ENCODE peak calls at places on chromosomes 6 and 20, in four cellular contexts. One of them, this sample, is unnamed.

GRCh38 chr6:166872431-166873139 is 83.8 kb downstream of the RNASET2 start:
- DNase-seq in HT1080: no peak
- DNase-seq in ELR: no peak
- DNase-seq in T-helper 1 cell: no peak
- DNase-seq in this sample: no peak

GRCh38 chr20:57381596-57382503 is 9.3 kb upstream of the RBM38 start:
- DNase-seq in HT1080: peak
- DNase-seq in ELR: peak
- DNase-seq in T-helper 1 cell: peak
- DNase-seq in this sample: peak

GRCh38 chr20:48210111-48211029 is 425.1 kb upstream of the SULF2 start:
- DNase-seq in T-helper 1 cell: no peak
- DNase-seq in HT1080: no peak
- DNase-seq in ELR: no peak
- DNase-seq in this sample: no peak

GRCh38 chr6:127967708-127968107 is 66.8 kb upstream of the THEMIS start:
- DNase-seq in ELR: no peak
- DNase-seq in T-helper 1 cell: no peak
- DNase-seq in HT1080: no peak
- DNase-seq in this sample: no peak

GRCh38 chr20:34881689-34882088 is 5.3 kb downstream of the ACSS2 start:
- DNase-seq in ELR: no peak
- DNase-seq in HT1080: no peak
- DNase-seq in T-helper 1 cell: no peak
- DNase-seq in this sample: no peak

GRCh38 chr6:157761926-157762325 is 61.1 kb upstream of the SNX9 start:
- DNase-seq in ELR: no peak
- DNase-seq in T-helper 1 cell: no peak
- DNase-seq in HT1080: no peak
- DNase-seq in this sample: no peak

GRCh38 chr20:61317966-61318520 is 66.0 kb downstream of the CDH4 start:
- DNase-seq in HT1080: no peak
- DNase-seq in ELR: no peak
- DNase-seq in T-helper 1 cell: no peak
- DNase-seq in this sample: no peak

GRCh38 chr6:125853740-125854139 is 63.0 kb downstream of the NCOA7 start:
- DNase-seq in HT1080: no peak
- DNase-seq in ELR: no peak
- DNase-seq in T-helper 1 cell: no peak
- DNase-seq in this sample: no peak

GRCh38 chr20:39282619-39283092 is 320.5 kb downstream of the DHX35 start:
- DNase-seq in ELR: no peak
- DNase-seq in T-helper 1 cell: no peak
- DNase-seq in HT1080: no peak
- DNase-seq in this sample: no peak

GRCh38 chr6:165536911-165537310 is 126.1 kb downstream of the PDE10A start:
- DNase-seq in T-helper 1 cell: no peak
- DNase-seq in HT1080: no peak
- DNase-seq in ELR: no peak
- DNase-seq in this sample: no peak